ENCODE peak calls at places on chromosomes 5 and 9, in six cellular contexts. L is GM12865, I is neural crest cell, C is HepG2, O is WTC11, B is choroid plexus epithelial cell. R is an unnamed sample.

GRCh38 chr9:111657051-111657450 is 4.4 kb upstream of the GNG10 start:
- DNase-seq in L (no peak), I (no peak), C (no peak), O (no peak), B (no peak), R (no peak)

GRCh38 chr9:99173570-99174504 is 47.9 kb downstream of the ALG2 start:
- DNase-seq in L (no peak), I (no peak), C (peak), O (no peak), B (no peak), R (no peak)

GRCh38 chr9:3768698-3769458 is 243.1 kb upstream of the RFX3 start:
- DNase-seq in L (no peak), I (no peak), C (no peak), O (no peak), B (no peak), R (no peak)

GRCh38 chr5:158153508-158153907 is 294.6 kb upstream of the CLINT1 start:
- DNase-seq in L (no peak), I (no peak), C (no peak), O (no peak), B (no peak), R (no peak)

GRCh38 chr9:132160802-132161742 is 786 bp upstream of the NTNG2 start:
- DNase-seq in L (peak), I (no peak), C (no peak), O (no peak), B (peak), R (no peak)

GRCh38 chr5:179698935-179699639 is at the start of gene CANX:
- DNase-seq in L (no peak), I (no peak), C (no peak), O (no peak), B (no peak), R (no peak)

GRCh38 chr5:174801798-174802197 is 77.4 kb downstream of the MSX2 start:
- DNase-seq in L (no peak), I (no peak), C (no peak), O (no peak), B (no peak), R (no peak)

GRCh38 chr5:67478337-67478736 is 281.7 kb upstream of the CD180 start:
- DNase-seq in L (no peak), I (no peak), C (no peak), O (no peak), B (no peak), R (no peak)

GRCh38 chr5:157351386-157352089 is 85.6 kb downstream of the CYFIP2 start:
- DNase-seq in L (no peak), I (no peak), C (no peak), O (no peak), B (no peak), R (no peak)

GRCh38 chr5:172775326-172776234 is 4.6 kb upstream of the DUSP1 start:
- DNase-seq in L (no peak), I (no peak), C (peak), O (no peak), B (peak), R (no peak)

GRCh38 chr5:78972654-78973428 is 12.3 kb downstream of the ARSB start:
- DNase-seq in L (no peak), I (no peak), C (no peak), O (no peak), B (peak), R (no peak)

GRCh38 chr9:82489579-82489915 is 501.0 kb downstream of the SPATA31D1 start:
- DNase-seq in L (no peak), I (no peak), C (no peak), O (no peak), B (no peak), R (no peak)

GRCh38 chr5:132183723-132184122 is 43.9 kb downstream of the P4HA2 start:
- DNase-seq in L (no peak), I (no peak), C (no peak), O (no peak), B (peak), R (no peak)

GRCh38 chr5:95904827-95905226 is 56.8 kb downstream of the ELL2 start:
- DNase-seq in L (no peak), I (no peak), C (no peak), O (no peak), B (no peak), R (no peak)

GRCh38 chr5:96528262-96528661 is 95.2 kb upstream of the PCSK1 start:
- DNase-seq in L (no peak), I (no peak), C (no peak), O (no peak), B (no peak), R (no peak)

GRCh38 chr9:105405514-105406131 is 42.2 kb upstream of the FSD1L start:
- DNase-seq in L (peak), I (no peak), C (no peak), O (no peak), B (peak), R (no peak)

GRCh38 chr5:146731909-146732659 is 146.5 kb downstream of the PPP2R2B start:
- DNase-seq in L (no peak), I (no peak), C (no peak), O (no peak), B (peak), R (no peak)

GRCh38 chr9:32427111-32427873 is 42.8 kb downstream of the ACO1 start:
- DNase-seq in L (no peak), I (no peak), C (peak), O (no peak), B (peak), R (no peak)

GRCh38 chr5:61333351-61334223 is 1.5 kb downstream of the ZSWIM6 start:
- DNase-seq in L (peak), I (peak), C (no peak), O (peak), B (no peak), R (peak)

GRCh38 chr5:106121972-106122605 is 1548.6 kb downstream of the EFNA5 start:
- DNase-seq in L (peak), I (peak), C (no peak), O (peak), B (peak), R (peak)

GRCh38 chr5:131260895-131261294 is 3.0 kb upstream of the CDC42SE2 start:
- DNase-seq in L (no peak), I (no peak), C (no peak), O (no peak), B (peak), R (no peak)

GRCh38 chr5:65925601-65926275 is 637 bp upstream of the ERBIN start:
- DNase-seq in L (peak), I (peak), C (peak), O (peak), B (peak), R (peak)

GRCh38 chr5:52356311-52356918 is 431.3 kb upstream of the ITGA1 start:
- DNase-seq in L (peak), I (no peak), C (no peak), O (no peak), B (peak), R (no peak)

GRCh38 chr9:127918201-127919107 is 1.6 kb upstream of the ST6GALNAC4 start:
- DNase-seq in L (peak), I (no peak), C (no peak), O (peak), B (peak), R (no peak)
- TF ChIP-seq CTCF in L (peak), I (no peak), C (peak), O (no peak), B (peak), R (no peak)

GRCh38 chr5:164324239-164324638 is 818.8 kb downstream of the MAT2B start:
- DNase-seq in L (no peak), I (no peak), C (no peak), O (no peak), B (no peak), R (no peak)

GRCh38 chr5:164326219-164326618 is 820.8 kb downstream of the MAT2B start:
- DNase-seq in L (peak), I (no peak), C (no peak), O (no peak), B (no peak), R (no peak)
- TF ChIP-seq CTCF in L (peak), I (peak), C (no peak), O (peak), B (peak), R (no peak)

GRCh38 chr5:3120013-3120412 is 368.5 kb upstream of the IRX2 start:
- DNase-seq in L (no peak), I (no peak), C (no peak), O (no peak), B (no peak), R (no peak)
- TF ChIP-seq CTCF in L (no peak), I (no peak), C (no peak), O (no peak), B (no peak), R (no peak)

GRCh38 chr5:102670224-102670836 is 84.8 kb upstream of the PAM start:
- DNase-seq in L (no peak), I (peak), C (peak), O (peak), B (peak), R (peak)
- TF ChIP-seq CTCF in L (peak), I (peak), C (peak), O (peak), B (peak), R (peak)

GRCh38 chr5:142167458-142167857 is 58.9 kb downstream of the NDFIP1 start:
- DNase-seq in L (no peak), I (no peak), C (no peak), O (no peak), B (peak), R (no peak)
- TF ChIP-seq CTCF in L (no peak), I (no peak), C (no peak), O (no peak), B (peak), R (no peak)

GRCh38 chr5:156051972-156052371 is 275.0 kb upstream of the SGCD start:
- DNase-seq in L (no peak), I (no peak), C (no peak), O (peak), B (no peak), R (no peak)
- TF ChIP-seq CTCF in L (no peak), I (no peak), C (no peak), O (peak), B (no peak), R (no peak)

DNA sequence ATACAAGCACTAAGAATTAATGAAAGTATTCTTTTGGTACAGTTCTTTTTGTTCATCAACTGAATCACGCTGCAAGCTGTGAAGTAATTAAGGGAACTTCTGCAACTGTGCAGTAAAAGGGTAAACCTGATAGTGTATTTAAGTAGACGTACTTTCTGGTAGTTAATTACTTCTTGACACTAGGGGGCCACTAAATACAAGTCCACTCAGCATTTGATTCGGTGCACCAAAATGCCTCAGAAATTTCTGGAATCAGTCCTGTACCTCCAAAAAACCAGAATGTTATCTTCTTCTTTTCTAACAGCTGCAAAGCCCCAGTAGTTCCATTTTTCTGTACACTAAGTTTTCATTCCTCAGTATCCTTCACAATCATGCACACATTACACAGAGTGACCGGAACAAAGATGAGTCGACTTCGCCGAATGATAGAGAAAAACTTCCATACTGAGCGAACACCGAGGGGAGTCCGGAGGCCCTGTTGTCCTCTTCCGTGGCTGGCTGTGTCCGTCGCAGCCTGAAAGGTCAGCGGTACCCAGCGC is 500 bp downstream of the GFM2 start:
- DNase-seq in L (no peak), I (no peak), C (peak), O (no peak), B (peak), R (no peak)
- TF ChIP-seq CTCF in L (no peak), I (peak), C (peak), O (peak), B (peak), R (peak)

DNA sequence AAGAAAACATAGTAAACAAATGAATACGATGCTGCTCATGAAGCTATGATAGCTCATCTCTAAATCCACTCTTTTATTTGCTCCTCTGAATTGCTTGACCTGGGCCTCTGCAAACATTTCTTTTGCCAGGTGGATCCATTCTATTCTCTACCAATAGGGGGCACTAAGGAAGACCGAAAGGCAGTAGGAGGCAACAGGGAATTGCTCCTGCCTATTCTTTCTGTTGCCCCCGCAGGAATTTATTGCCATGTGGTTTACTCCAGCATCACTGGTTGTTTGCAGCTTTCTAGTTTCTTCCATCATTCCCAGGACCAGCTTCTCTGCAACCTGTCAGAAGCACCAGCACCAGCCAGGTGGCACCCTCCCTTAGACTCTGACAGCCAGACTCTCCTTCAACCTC is 5.3 kb downstream of the GAPT start:
- DNase-seq in L (no peak), I (no peak), C (no peak), O (no peak), B (no peak), R (no peak)
- TF ChIP-seq CTCF in L (peak), I (peak), C (no peak), O (peak), B (peak), R (peak)